ENCODE peak calls at places on chromosome 20, in nine cellular contexts. K is PC-3, L is SK-N-SH, Z is mammary epithelial cell, C is heart left ventricle, N is cardiac muscle cell, J is tibial nerve, R is fibroblast of lung, O is heart right ventricle. F is an unnamed sample.
A peak's percentile ranks its signal among the peaks of the same experiment; 100 is the strongest.

GRCh38 chr20:48324744-48325143 is 503.1 kb downstream of the PREX1 start:
- DNase-seq in L (no peak), O (no peak), K (no peak), J (no peak), R (no peak), C (no peak), N (no peak), Z (no peak), F (no peak)

GRCh38 chr20:48478370-48478769 is 349.4 kb downstream of the PREX1 start:
- DNase-seq in R (no peak), C (no peak), J (no peak), Z (no peak), O (no peak), K (no peak), N (no peak), L (no peak), F (no peak)

GRCh38 chr20:16709017-16709416 is 20.8 kb upstream of the SNRPB2 start:
- DNase-seq in N (no peak), J (no peak), K (no peak), L (no peak), O (no peak), R (no peak), Z (no peak), C (no peak), F (no peak)

GRCh38 chr20:43658068-43658722 is 8.7 kb upstream of the MYBL2 start:
- DNase-seq in K (peak; percentile 53), L (no peak), R (no peak), O (no peak), J (no peak), C (no peak), N (no peak), Z (peak; percentile 29), F (no peak)

GRCh38 chr20:53331151-53331973 is 262.3 kb downstream of the ZNF217 start:
- DNase-seq in K (peak; percentile 83), O (no peak), L (peak; percentile 15), N (no peak), R (peak; percentile 12), J (peak; percentile 10), C (no peak), Z (peak; percentile 22), F (no peak)

GRCh38 chr20:14067631-14068030 is 72.3 kb downstream of the MACROD2 start:
- DNase-seq in Z (peak; percentile 9), O (no peak), K (peak; percentile 45), L (no peak), N (no peak), J (no peak), R (no peak), C (no peak), F (no peak)

GRCh38 chr20:61640171-61640570 is 388.1 kb downstream of the CDH4 start:
- DNase-seq in O (no peak), C (no peak), K (no peak), Z (no peak), N (no peak), J (no peak), R (peak; percentile 21), L (no peak), F (no peak)

GRCh38 chr20:44543345-44543744 is 21.5 kb upstream of the SERINC3 start:
- DNase-seq in R (no peak), N (no peak), C (no peak), L (no peak), K (no peak), J (no peak), Z (no peak), O (no peak), F (no peak)

GRCh38 chr20:36606171-36607116 is 865 bp downstream of the RAB5IF start:
- DNase-seq in K (peak; percentile 32), Z (no peak), N (no peak), O (no peak), R (peak; percentile 39), C (no peak), L (no peak), J (no peak), F (no peak)

GRCh38 chr20:32898721-32899120 is 40.0 kb downstream of the EFCAB8 start:
- DNase-seq in L (no peak), Z (no peak), C (no peak), K (no peak), R (no peak), O (no peak), J (no peak), N (no peak), F (no peak)

GRCh38 chr20:62902926-62903615 is 23.2 kb downstream of the DIDO1 start:
- DNase-seq in L (no peak), Z (peak; percentile 11), C (no peak), R (peak; percentile 67), O (no peak), K (peak; percentile 25), J (no peak), N (no peak), F (no peak)

GRCh38 chr20:62979876-62980373 is 26.8 kb downstream of the BHLHE23 start:
- DNase-seq in K (no peak), R (no peak), J (no peak), O (no peak), Z (no peak), C (no peak), N (no peak), L (no peak), F (no peak)

GRCh38 chr20:61340157-61340556 is 88.1 kb downstream of the CDH4 start:
- DNase-seq in Z (peak; percentile 2), C (no peak), J (no peak), L (no peak), O (no peak), R (no peak), K (no peak), N (peak; percentile 18), F (no peak)

GRCh38 chr20:57266251-57267157 is at the start of gene BMP7:
- DNase-seq in L (peak; percentile 79), O (peak; percentile 16), Z (peak; percentile 33), C (no peak), R (no peak), K (no peak), N (peak; percentile 72), J (no peak), F (no peak)
- H3K4me3 ChIP-seq in L (no peak within 1 kb of the TSS), O (peak within 1 kb of the TSS; percentile 38), Z (peak within 1 kb of the TSS; percentile 27), C (no peak within 1 kb of the TSS), R (no peak within 1 kb of the TSS), K (no peak within 1 kb of the TSS), N (peak within 1 kb of the TSS; percentile 55), J (peak within 1 kb of the TSS; percentile 39), F (peak within 1 kb of the TSS; percentile 51)

GRCh38 chr20:52105573-52106422 is 85.8 kb downstream of the ZFP64 start:
- DNase-seq in N (peak; percentile 47), C (no peak), R (peak; percentile 45), O (no peak), L (no peak), Z (peak; percentile 57), J (no peak), K (peak; percentile 50), F (no peak)
- TF ChIP-seq CTCF in N (peak; percentile 42), C (no peak), R (no peak), O (peak; percentile 15), L (no peak), Z (peak; percentile 29), J (no peak), K (peak; percentile 68), F (no peak)

GRCh38 chr20:57256908-57257307 is 9.5 kb downstream of the BMP7 start:
- DNase-seq in Z (no peak), C (no peak), R (no peak), J (no peak), L (no peak), O (no peak), N (no peak), K (no peak), F (no peak)
- H3K4me1 ChIP-seq in Z (no peaks in the 10 kb centered on the region), C (no peaks in the 10 kb centered on the region), R (no peaks in the 10 kb centered on the region), J (peaks cover 27% of the 10 kb centered on the region), L (peaks cover 28% of the 10 kb centered on the region), O (no peaks in the 10 kb centered on the region), N (peaks cover 58% of the 10 kb centered on the region), K (no peaks in the 10 kb centered on the region), F (no peaks in the 10 kb centered on the region)

GRCh38 chr20:845967-846893 is 12.7 kb downstream of the FAM110A start:
- DNase-seq in C (no peak), L (no peak), Z (no peak), O (peak; percentile 22), R (no peak), K (no peak), N (no peak), J (no peak), F (no peak)
- H3K4me3 ChIP-seq in C (no peak overlapping the region), L (no peak overlapping the region), Z (no peak overlapping the region), O (no peak overlapping the region), R (no peak overlapping the region), K (no peak overlapping the region), N (no peak overlapping the region), J (no peak overlapping the region), F (no peak overlapping the region)

DNA sequence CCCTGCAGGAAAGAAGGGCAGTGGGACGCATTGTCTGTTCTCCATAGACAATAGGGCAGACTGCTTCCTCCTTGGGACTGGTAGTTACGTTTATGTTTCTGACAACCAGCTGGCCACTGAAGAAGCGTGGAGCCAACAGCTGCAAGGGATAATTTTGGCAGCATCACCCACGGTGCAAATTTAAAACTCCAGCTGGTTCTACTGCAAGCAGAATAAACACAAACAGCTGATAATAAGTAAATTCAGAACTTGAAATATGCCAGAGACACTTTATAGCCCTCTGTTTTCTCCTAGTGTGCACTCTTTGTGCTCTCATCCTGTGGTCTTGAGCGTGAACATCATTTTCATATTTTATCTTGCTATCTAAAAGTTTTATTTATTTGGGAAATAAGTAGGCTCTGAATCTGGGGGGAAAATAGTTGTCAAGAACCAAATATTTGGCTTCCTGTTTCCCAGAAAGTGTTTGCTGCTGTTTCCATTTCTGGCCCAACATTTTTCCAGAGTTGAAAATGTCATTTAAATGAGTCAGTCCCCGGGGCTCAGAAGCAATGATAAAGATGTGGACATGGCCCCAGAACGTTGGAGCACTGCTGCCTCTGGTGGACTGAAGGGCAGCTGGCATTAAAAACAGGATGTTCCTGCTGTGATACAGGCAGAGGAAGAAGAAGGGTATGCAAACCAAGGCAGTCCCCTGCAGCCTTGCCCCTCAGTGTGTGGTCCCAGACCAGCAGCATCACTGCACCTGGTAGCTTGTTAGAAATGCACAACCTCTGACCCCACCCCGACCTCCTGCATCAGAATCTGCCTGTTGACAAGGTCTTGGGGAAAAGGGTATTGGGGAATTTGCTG is 12.5 kb upstream of the THBD start:
- DNase-seq in C (no peak), Z (no peak), L (no peak), R (peak; percentile 81), J (no peak), O (peak; percentile 44), N (no peak), K (peak; percentile 73), F (peak; percentile 84)
- TF ChIP-seq CTCF in C (peak; percentile 43), Z (peak; percentile 47), L (peak; percentile 63), R (peak; percentile 50), J (peak; percentile 27), O (peak; percentile 63), N (peak; percentile 75), K (peak; percentile 73), F (no peak)

GRCh38 chr20:9211016-9211760 is 142.3 kb downstream of the PLCB4 start:
- DNase-seq in L (no peak), R (no peak), O (no peak), J (no peak), K (peak; percentile 41), Z (no peak), C (no peak), N (no peak), F (no peak)
- H3K4me1 ChIP-seq in L (no peaks in the 10 kb centered on the region), R (no peaks in the 10 kb centered on the region), O (peaks cover 16% of the 10 kb centered on the region), J (no peaks in the 10 kb centered on the region), K (peaks cover 7% of the 10 kb centered on the region), Z (no peaks in the 10 kb centered on the region), C (no peaks in the 10 kb centered on the region), N (no peaks in the 10 kb centered on the region), F (peaks cover 17% of the 10 kb centered on the region)

F was measured in right atrium auricular region.